ENCODE peak calls at places on chromosomes 6 and 20, in seven cellular contexts. One of them, this sample, is unnamed.

GRCh38 chr6:24963887-24964570 is 28.3 kb upstream of the RIPOR2 start:
- DNase-seq in HT1080: no peak
- DNase-seq in glutamatergic neuron: no peak
- DNase-seq in SHP77: no peak
- DNase-seq in activated T-cell treated with anti-CD3 and anti-CD28 coated beads, Interleukin-2, amount 50 U/mL, for 72 hours: no peak
- DNase-seq in ecto neural progenitor cell: no peak
- DNase-seq in right lobe of liver: no peak
- DNase-seq in this sample: no peak

GRCh38 chr20:43567477-43567876 is 8.7 kb downstream of the SGK2 start:
- DNase-seq in activated T-cell treated with anti-CD3 and anti-CD28 coated beads, Interleukin-2, amount 50 U/mL, for 72 hours: no peak
- DNase-seq in SHP77: no peak
- DNase-seq in right lobe of liver: no peak
- DNase-seq in HT1080: no peak
- DNase-seq in glutamatergic neuron: no peak
- DNase-seq in ecto neural progenitor cell: no peak
- DNase-seq in this sample: no peak

GRCh38 chr6:21933351-21933750 is 339.8 kb downstream of the SOX4 start:
- DNase-seq in glutamatergic neuron: no peak
- DNase-seq in HT1080: no peak
- DNase-seq in ecto neural progenitor cell: no peak
- DNase-seq in activated T-cell treated with anti-CD3 and anti-CD28 coated beads, Interleukin-2, amount 50 U/mL, for 72 hours: no peak
- DNase-seq in right lobe of liver: no peak
- DNase-seq in SHP77: no peak
- DNase-seq in this sample: no peak

GRCh38 chr20:14716251-14716650 is 378.8 kb upstream of the FLRT3 start:
- DNase-seq in activated T-cell treated with anti-CD3 and anti-CD28 coated beads, Interleukin-2, amount 50 U/mL, for 72 hours: no peak
- DNase-seq in HT1080: no peak
- DNase-seq in ecto neural progenitor cell: peak; percentile 80
- DNase-seq in SHP77: no peak
- DNase-seq in right lobe of liver: no peak
- DNase-seq in glutamatergic neuron: no peak
- DNase-seq in this sample: peak; percentile 51

GRCh38 chr6:20153194-20153593 is 59.1 kb downstream of the MBOAT1 start:
- DNase-seq in right lobe of liver: no peak
- DNase-seq in glutamatergic neuron: no peak
- DNase-seq in ecto neural progenitor cell: no peak
- DNase-seq in SHP77: no peak
- DNase-seq in HT1080: no peak
- DNase-seq in activated T-cell treated with anti-CD3 and anti-CD28 coated beads, Interleukin-2, amount 50 U/mL, for 72 hours: no peak
- DNase-seq in this sample: no peak

GRCh38 chr20:39117486-39117885 is 155.3 kb downstream of the DHX35 start:
- DNase-seq in right lobe of liver: peak; percentile 26
- DNase-seq in SHP77: peak; percentile 19
- DNase-seq in HT1080: peak; percentile 94
- DNase-seq in activated T-cell treated with anti-CD3 and anti-CD28 coated beads, Interleukin-2, amount 50 U/mL, for 72 hours: no peak
- DNase-seq in ecto neural progenitor cell: no peak
- DNase-seq in glutamatergic neuron: no peak
- DNase-seq in this sample: no peak

GRCh38 chr6:130955755-130956154 is 107.3 kb downstream of the EPB41L2 start:
- DNase-seq in HT1080: no peak
- DNase-seq in ecto neural progenitor cell: no peak
- DNase-seq in right lobe of liver: no peak
- DNase-seq in SHP77: peak; percentile 8
- DNase-seq in glutamatergic neuron: no peak
- DNase-seq in activated T-cell treated with anti-CD3 and anti-CD28 coated beads, Interleukin-2, amount 50 U/mL, for 72 hours: no peak
- DNase-seq in this sample: no peak

GRCh38 chr6:20400476-20401402 is 940 bp upstream of the E2F3 start:
- DNase-seq in SHP77: peak; percentile 85
- DNase-seq in HT1080: peak; percentile 47
- DNase-seq in activated T-cell treated with anti-CD3 and anti-CD28 coated beads, Interleukin-2, amount 50 U/mL, for 72 hours: peak; percentile 25
- DNase-seq in glutamatergic neuron: peak; percentile 63
- DNase-seq in right lobe of liver: peak; percentile 77
- DNase-seq in ecto neural progenitor cell: no peak
- DNase-seq in this sample: no peak

GRCh38 chr6:97771356-97771755 is 488.3 kb upstream of the MMS22L start:
- DNase-seq in SHP77: no peak
- DNase-seq in glutamatergic neuron: no peak
- DNase-seq in ecto neural progenitor cell: no peak
- DNase-seq in right lobe of liver: no peak
- DNase-seq in HT1080: no peak
- DNase-seq in activated T-cell treated with anti-CD3 and anti-CD28 coated beads, Interleukin-2, amount 50 U/mL, for 72 hours: no peak
- DNase-seq in this sample: no peak

GRCh38 chr6:149454405-149454848 is 30.4 kb downstream of the ZC3H12D start:
- DNase-seq in HT1080: peak; percentile 70
- DNase-seq in ecto neural progenitor cell: no peak
- DNase-seq in SHP77: peak; percentile 61
- DNase-seq in right lobe of liver: peak; percentile 97
- DNase-seq in glutamatergic neuron: no peak
- DNase-seq in activated T-cell treated with anti-CD3 and anti-CD28 coated beads, Interleukin-2, amount 50 U/mL, for 72 hours: no peak
- DNase-seq in this sample: no peak

GRCh38 chr6:89966250-89966588 is 72.0 kb downstream of the GJA10 start:
- DNase-seq in HT1080: no peak
- DNase-seq in right lobe of liver: no peak
- DNase-seq in ecto neural progenitor cell: no peak
- DNase-seq in SHP77: no peak
- DNase-seq in activated T-cell treated with anti-CD3 and anti-CD28 coated beads, Interleukin-2, amount 50 U/mL, for 72 hours: no peak
- DNase-seq in glutamatergic neuron: peak; percentile 37
- DNase-seq in this sample: no peak

GRCh38 chr20:44714102-44714700 is 968 bp upstream of the CCN5 start:
- DNase-seq in glutamatergic neuron: no peak
- DNase-seq in right lobe of liver: no peak
- DNase-seq in ecto neural progenitor cell: no peak
- DNase-seq in HT1080: no peak
- DNase-seq in SHP77: no peak
- DNase-seq in activated T-cell treated with anti-CD3 and anti-CD28 coated beads, Interleukin-2, amount 50 U/mL, for 72 hours: no peak
- DNase-seq in this sample: no peak

GRCh38 chr6:89251976-89252375 is 34.8 kb upstream of the GABRR1 start:
- DNase-seq in HT1080: no peak
- DNase-seq in glutamatergic neuron: no peak
- DNase-seq in SHP77: no peak
- DNase-seq in ecto neural progenitor cell: no peak
- DNase-seq in right lobe of liver: no peak
- DNase-seq in activated T-cell treated with anti-CD3 and anti-CD28 coated beads, Interleukin-2, amount 50 U/mL, for 72 hours: no peak
- DNase-seq in this sample: no peak

GRCh38 chr6:35931120-35931561 is 10.2 kb upstream of the SRPK1 start:
- DNase-seq in glutamatergic neuron: peak; percentile 33
- DNase-seq in HT1080: no peak
- DNase-seq in ecto neural progenitor cell: peak; percentile 71
- DNase-seq in SHP77: no peak
- DNase-seq in right lobe of liver: no peak
- DNase-seq in activated T-cell treated with anti-CD3 and anti-CD28 coated beads, Interleukin-2, amount 50 U/mL, for 72 hours: no peak
- DNase-seq in this sample: peak; percentile 75

GRCh38 chr20:58229198-58229802 is 847 bp upstream of the ANKRD60 start:
- DNase-seq in ecto neural progenitor cell: no peak
- DNase-seq in glutamatergic neuron: no peak
- DNase-seq in right lobe of liver: no peak
- DNase-seq in HT1080: no peak
- DNase-seq in SHP77: no peak
- DNase-seq in activated T-cell treated with anti-CD3 and anti-CD28 coated beads, Interleukin-2, amount 50 U/mL, for 72 hours: no peak
- DNase-seq in this sample: peak; percentile 68

GRCh38 chr20:37346232-37346525 is 239 bp downstream of the SRC start:
- DNase-seq in glutamatergic neuron: no peak
- DNase-seq in HT1080: no peak
- DNase-seq in SHP77: no peak
- DNase-seq in ecto neural progenitor cell: no peak
- DNase-seq in activated T-cell treated with anti-CD3 and anti-CD28 coated beads, Interleukin-2, amount 50 U/mL, for 72 hours: no peak
- DNase-seq in right lobe of liver: no peak
- DNase-seq in this sample: no peak

This sample was measured in H9.